ENCODE peak calls at places on chromosomes 2 and 18, in eight cellular contexts. Q, Y, P, T, M, O, J and K are unnamed samples.
A peak's percentile ranks its signal among the peaks of the same experiment; 100 is the strongest.

GRCh38 chr2:58334414-58334813 is 93.3 kb upstream of the FANCL start:
- DNase-seq in Q (no peak), Y (no peak), P (no peak), T (no peak), M (no peak), O (no peak), J (no peak), K (no peak)

GRCh38 chr18:11019295-11019694 is 130.1 kb downstream of the PIEZO2 start:
- DNase-seq in Q (no peak), Y (no peak), P (no peak), T (no peak), M (no peak), O (no peak), J (no peak), K (no peak)

GRCh38 chr2:42450136-42450535 is 43.6 kb downstream of the KCNG3 start:
- DNase-seq in Q (no peak), Y (no peak), P (no peak), T (no peak), M (no peak), O (no peak), J (no peak), K (no peak)

GRCh38 chr18:75830848-75831247 is 403.3 kb upstream of the SMIM21 start:
- DNase-seq in Q (no peak), Y (no peak), P (no peak), T (no peak), M (no peak), O (no peak), J (no peak), K (no peak)

GRCh38 chr2:187397870-187398269 is 50.2 kb downstream of the CALCRL start:
- DNase-seq in Q (no peak), Y (no peak), P (no peak), T (no peak), M (no peak), O (no peak), J (no peak), K (no peak)

GRCh38 chr2:28362991-28363521 is 29.6 kb upstream of the FOSL2 start:
- DNase-seq in Q (no peak), Y (no peak), P (no peak), T (no peak), M (no peak), O (no peak), J (no peak), K (no peak)

GRCh38 chr2:238097988-238098853 is 1.9 kb upstream of the ESPNL start:
- DNase-seq in Q (peak; percentile 67), Y (no peak), P (peak; percentile 59), T (no peak), M (no peak), O (peak; percentile 43), J (no peak), K (peak; percentile 85)

GRCh38 chr2:39124000-39124769 is 3.3 kb upstream of the SOS1 start:
- DNase-seq in Q (peak; percentile 97), Y (peak; percentile 93), P (peak; percentile 96), T (peak; percentile 94), M (peak; percentile 67), O (peak; percentile 96), J (peak; percentile 94), K (peak; percentile 97)

GRCh38 chr2:157182834-157183396 is 74.6 kb upstream of the GALNT5 start:
- DNase-seq in Q (peak; percentile 42), Y (no peak), P (no peak), T (peak; percentile 96), M (peak; percentile 76), O (no peak), J (no peak), K (no peak)

GRCh38 chr18:50707841-50708240 is 112.0 kb downstream of the MRO start:
- DNase-seq in Q (no peak), Y (no peak), P (no peak), T (no peak), M (peak; percentile 0), O (no peak), J (no peak), K (peak; percentile 50)

GRCh38 chr2:10325278-10326145 is 22.8 kb downstream of the HPCAL1 start:
- DNase-seq in Q (no peak), Y (no peak), P (no peak), T (no peak), M (no peak), O (no peak), J (no peak), K (no peak)

GRCh38 chr2:128789776-128790455 is 471.2 kb upstream of the HS6ST1 start:
- DNase-seq in Q (no peak), Y (no peak), P (no peak), T (no peak), M (no peak), O (peak; percentile 70), J (no peak), K (no peak)

GRCh38 chr2:233417282-233417681 is 63.0 kb downstream of the DGKD start:
- DNase-seq in Q (no peak), Y (no peak), P (no peak), T (no peak), M (no peak), O (no peak), J (no peak), K (no peak)

GRCh38 chr2:158688722-158689121 is 106.4 kb upstream of the DAPL1 start:
- DNase-seq in Q (peak; percentile 10), Y (no peak), P (no peak), T (peak; percentile 76), M (peak; percentile 7), O (no peak), J (no peak), K (no peak)

GRCh38 chr2:142142595-142142994 is 11.8 kb upstream of the LRP1B start:
- DNase-seq in Q (no peak), Y (no peak), P (no peak), T (no peak), M (no peak), O (no peak), J (no peak), K (no peak)

GRCh38 chr2:235371018-235371417 is 122.8 kb upstream of the AGAP1 start:
- DNase-seq in Q (no peak), Y (no peak), P (peak; percentile 17), T (no peak), M (no peak), O (no peak), J (no peak), K (no peak)

GRCh38 chr18:3869848-3870247 is 419.9 kb downstream of the TGIF1 start:
- DNase-seq in Q (peak; percentile 24), Y (no peak), P (peak; percentile 65), T (peak; percentile 70), M (peak; percentile 29), O (no peak), J (no peak), K (no peak)

GRCh38 chr2:122255924-122256323 is 500.5 kb downstream of the TSN start:
- DNase-seq in Q (no peak), Y (no peak), P (peak; percentile 11), T (no peak), M (no peak), O (no peak), J (no peak), K (no peak)

GRCh38 chr2:96927420-96928171 is 57.7 kb upstream of the SEMA4C start:
- DNase-seq in Q (no peak), Y (no peak), P (no peak), T (no peak), M (no peak), O (no peak), J (no peak), K (no peak)

GRCh38 chr2:176653856-176654443 is 384.7 kb downstream of the MTX2 start:
- DNase-seq in Q (peak; percentile 36), Y (no peak), P (peak; percentile 73), T (peak; percentile 85), M (peak; percentile 27), O (no peak), J (no peak), K (peak; percentile 58)